ENCODE peak calls at places on chromosomes 6 and 20, in five cellular contexts. X, V, T, N and I are unnamed samples.

GRCh38 chr6:11869656-11870340 is 91.2 kb upstream of the ADTRP start:
- DNase-seq in N (no peak), T (peak), X (peak), V (no peak), I (no peak)

GRCh38 chr6:28606424-28607391 is 81.0 kb downstream of the GPX5 start:
- DNase-seq in N (no peak), V (peak), T (peak), X (peak), I (peak)

GRCh38 chr20:21436186-21436585 is 38.9 kb upstream of the NKX2-4 start:
- DNase-seq in X (peak), V (no peak), N (no peak), T (peak), I (peak)

GRCh38 chr20:31547017-31547675 is 32.9 kb downstream of the HM13 start:
- DNase-seq in X (peak), N (peak), T (peak), V (peak), I (peak)

GRCh38 chr20:38023181-38024085 is 9.8 kb downstream of the TTI1 start:
- DNase-seq in X (peak), V (no peak), T (no peak), N (no peak), I (no peak)

GRCh38 chr20:56733967-56734366 is 104.9 kb downstream of the TFAP2C start:
- DNase-seq in N (no peak), T (no peak), X (no peak), V (no peak), I (no peak)

GRCh38 chr6:53432318-53433161 is 83.8 kb upstream of the ELOVL5 start:
- DNase-seq in V (no peak), X (peak), T (peak), N (no peak), I (peak)

GRCh38 chr6:83593395-83593785 is 81.1 kb downstream of the PRSS35 start:
- DNase-seq in T (no peak), N (no peak), V (no peak), X (no peak), I (no peak)

GRCh38 chr20:1465470-1466210 is 1.0 kb downstream of the NSFL1C start:
- DNase-seq in V (no peak), X (peak), N (no peak), T (no peak), I (no peak)

GRCh38 chr20:17558154-17558940 is 11.5 kb upstream of the DSTN start:
- DNase-seq in N (no peak), T (peak), X (peak), V (no peak), I (peak)

GRCh38 chr6:150632785-150633465 is 33.2 kb downstream of the PLEKHG1 start:
- DNase-seq in T (no peak), V (no peak), X (no peak), N (no peak), I (no peak)

GRCh38 chr6:30378290-30378937 is 33.5 kb downstream of the RPP21 start:
- DNase-seq in T (peak), V (no peak), X (peak), N (no peak), I (no peak)

GRCh38 chr6:49462071-49462470 is 982 bp downstream of the MMUT start:
- DNase-seq in T (no peak), X (no peak), N (no peak), V (no peak), I (no peak)

GRCh38 chr6:74657033-74657432 is 548.8 kb downstream of the COL12A1 start:
- DNase-seq in N (no peak), V (no peak), X (peak), T (peak), I (no peak)

GRCh38 chr20:6692566-6693168 is 74.8 kb upstream of the BMP2 start:
- DNase-seq in T (no peak), X (peak), N (no peak), V (no peak), I (no peak)

GRCh38 chr6:32947552-32948465 is 5.1 kb downstream of the HLA-DMA start:
- DNase-seq in X (peak), V (no peak), T (peak), N (no peak), I (peak)

GRCh38 chr6:44477293-44477894 is 89.9 kb downstream of the CDC5L start:
- DNase-seq in N (no peak), T (no peak), X (no peak), V (no peak), I (no peak)

GRCh38 chr20:32823078-32823477 is 3.3 kb downstream of the MAPRE1 start:
- DNase-seq in X (peak), V (no peak), T (peak), N (no peak), I (no peak)

GRCh38 chr6:82775361-82775760 is 290.3 kb downstream of the UBE3D start:
- DNase-seq in T (no peak), N (no peak), V (no peak), X (peak), I (no peak)

GRCh38 chr6:67248077-67248476 is 1387.0 kb upstream of the ADGRB3 start:
- DNase-seq in T (no peak), X (peak), V (no peak), N (no peak), I (no peak)

GRCh38 chr6:162090734-162091133 is 636.8 kb downstream of the PRKN start:
- DNase-seq in V (no peak), T (no peak), N (no peak), X (no peak), I (no peak)

GRCh38 chr20:58486207-58486606 is 29.0 kb downstream of the APCDD1L start:
- DNase-seq in T (no peak), N (no peak), X (no peak), V (no peak), I (no peak)

GRCh38 chr6:69895396-69895795 is 29.0 kb downstream of the COL19A1 start:
- DNase-seq in X (no peak), T (no peak), V (no peak), N (no peak), I (no peak)

GRCh38 chr6:14743465-14744211 is 502.2 kb upstream of the JARID2 start:
- DNase-seq in T (peak), X (peak), V (no peak), N (no peak), I (peak)

GRCh38 chr6:110746680-110747079 is 68.6 kb downstream of the CDK19 start:
- DNase-seq in V (no peak), N (no peak), X (no peak), T (no peak), I (no peak)

GRCh38 chr6:41937881-41938574 is 3.6 kb downstream of the CCND3 start:
- DNase-seq in V (no peak), N (no peak), T (no peak), X (no peak), I (no peak)

GRCh38 chr20:40512567-40512966 is 176.5 kb downstream of the MAFB start:
- DNase-seq in V (no peak), N (no peak), T (no peak), X (no peak), I (no peak)

GRCh38 chr6:79710127-79710526 is 79.0 kb downstream of the SH3BGRL2 start:
- DNase-seq in X (no peak), V (no peak), T (no peak), N (no peak), I (no peak)

GRCh38 chr6:39430968-39431523 is 108.5 kb upstream of the KCNK16 start:
- DNase-seq in T (no peak), X (peak), V (peak), N (peak), I (peak)

GRCh38 chr6:100719883-100720682 is 161.0 kb downstream of the ASCC3 start:
- DNase-seq in N (no peak), V (no peak), T (peak), X (peak), I (no peak)

GRCh38 chr20:3177746-3178477 is 4.6 kb upstream of the LZTS3 start:
- DNase-seq in X (no peak), N (peak), V (no peak), T (no peak), I (no peak)